ENCODE peak calls at places on chromosomes 4 and X, in eight cellular contexts. E is foreskin fibroblast; I is B cell; W is stimulated activated naive B cell treated with anti-CD40 and anti-IgM and Interleukin-4, amounts not matched to agents 10 μg/mL and 1 μg/mL and 100 μg/mL, for 72 hours; Z is HT1080; P is GM23338; T is activated CD4-positive, alpha-beta T cell treated with anti-CD3 and anti-CD28 coated beads for 1 hour; O is RKO. R is an unnamed sample.

GRCh38 chrX:18491601-18492000 is 66.2 kb downstream of the CDKL5 start:
- DNase-seq in I (no peak), P (no peak), W (no peak), O (no peak), E (no peak), T (no peak), Z (no peak), R (no peak)

GRCh38 chr4:3296651-3297050 is 3.8 kb downstream of the RGS12 start:
- DNase-seq in T (no peak), W (no peak), P (no peak), E (no peak), O (no peak), Z (no peak), I (no peak), R (no peak)

GRCh38 chrX:123603516-123603915 is 129.3 kb downstream of the THOC2 start:
- DNase-seq in O (no peak), W (no peak), T (no peak), Z (no peak), P (no peak), E (no peak), I (no peak), R (no peak)

GRCh38 chr4:85784348-85784747 is 309.4 kb downstream of the ARHGAP24 start:
- DNase-seq in I (no peak), W (no peak), O (no peak), E (no peak), T (no peak), P (no peak), Z (no peak), R (no peak)

GRCh38 chrX:47206316-47206715 is 12.2 kb upstream of the CDK16 start:
- DNase-seq in O (no peak), Z (no peak), T (no peak), I (no peak), P (no peak), W (no peak), E (no peak), R (no peak)

GRCh38 chr4:25743971-25744370 is 88.3 kb downstream of the SLC34A2 start:
- DNase-seq in O (no peak), E (no peak), T (no peak), I (no peak), P (no peak), Z (no peak), W (no peak), R (no peak)

GRCh38 chr4:42104521-42104920 is 47.9 kb downstream of the BEND4 start:
- DNase-seq in T (no peak), Z (peak; percentile 66), O (no peak), W (no peak), P (no peak), I (no peak), E (peak; percentile 33), R (no peak)

GRCh38 chrX:137031517-137032377 is 2.0 kb downstream of the GPR101 start:
- DNase-seq in W (peak; percentile 24), P (peak; percentile 68), E (peak; percentile 36), Z (peak; percentile 7), I (peak; percentile 46), T (no peak), O (no peak), R (no peak)

GRCh38 chr4:95263960-95264359 is 284.8 kb downstream of the UNC5C start:
- DNase-seq in T (no peak), O (no peak), Z (no peak), P (no peak), E (no peak), I (no peak), W (no peak), R (no peak)

GRCh38 chrX:130280901-130281300 is 12.2 kb upstream of the ZNF280C start:
- DNase-seq in E (no peak), T (no peak), W (no peak), I (no peak), Z (no peak), P (peak; percentile 65), O (no peak), R (no peak)

GRCh38 chr4:163350672-163351071 is 7.0 kb downstream of the NPY5R start:
- DNase-seq in T (no peak), Z (peak; percentile 43), O (peak; percentile 8), W (no peak), E (no peak), P (no peak), I (no peak), R (no peak)

GRCh38 chr4:121253961-121254360 is 89.8 kb upstream of the TNIP3 start:
- DNase-seq in W (no peak), I (no peak), O (no peak), P (no peak), E (no peak), Z (no peak), T (no peak), R (no peak)

GRCh38 chrX:84729809-84730208 is 227.6 kb upstream of the HDX start:
- DNase-seq in E (peak; percentile 3), W (peak; percentile 11), O (peak; percentile 68), I (peak; percentile 4), P (peak; percentile 67), Z (peak; percentile 5), T (no peak), R (no peak)

GRCh38 chr4:2570551-2571222 is 34.2 kb downstream of the FAM193A start:
- DNase-seq in P (peak; percentile 30), I (peak; percentile 58), Z (no peak), O (no peak), T (peak; percentile 33), W (peak; percentile 38), E (no peak), R (peak; percentile 15)

GRCh38 chrX:131821945-131822622 is 201.0 kb upstream of the STK26 start:
- DNase-seq in P (no peak), O (no peak), E (no peak), Z (no peak), W (peak; percentile 81), I (peak; percentile 59), T (no peak), R (peak; percentile 65)

GRCh38 chr4:88674989-88675388 is 22.6 kb downstream of the NAP1L5 start:
- DNase-seq in O (no peak), Z (peak; percentile 44), E (peak; percentile 65), P (no peak), I (no peak), W (no peak), T (no peak), R (no peak)

GRCh38 chrX:9611436-9612145 is 146.7 kb downstream of the TBL1X start:
- DNase-seq in E (peak; percentile 30), Z (no peak), W (peak; percentile 3), T (no peak), I (no peak), O (no peak), P (no peak), R (no peak)

GRCh38 chrX:80282535-80282934 is 137.7 kb upstream of the TENT5D start:
- DNase-seq in Z (no peak), I (no peak), O (no peak), P (no peak), E (no peak), T (no peak), W (no peak), R (no peak)

GRCh38 chr4:62194342-62194741 is 994.2 kb downstream of the ADGRL3 start:
- DNase-seq in E (no peak), W (no peak), I (no peak), O (no peak), T (no peak), Z (no peak), P (peak; percentile 9), R (no peak)

GRCh38 chrX:139738581-139738980 is 30.6 kb upstream of the MCF2 start:
- DNase-seq in I (no peak), O (no peak), E (peak; percentile 9), Z (peak; percentile 81), P (no peak), T (no peak), W (no peak), R (no peak)

GRCh38 chrX:10617964-10618342 is 2.4 kb downstream of the MID1 start:
- DNase-seq in W (no peak), Z (peak; percentile 73), E (peak; percentile 62), O (peak; percentile 41), T (no peak), I (no peak), P (no peak), R (no peak)

GRCh38 chrX:15469613-15470012 is 23.5 kb downstream of the PIR start:
- DNase-seq in T (no peak), E (no peak), Z (no peak), P (no peak), I (no peak), O (no peak), W (no peak), R (no peak)

GRCh38 chr4:38177792-38178665 is 217.8 kb downstream of the PTTG2 start:
- DNase-seq in I (peak; percentile 41), Z (no peak), W (no peak), P (no peak), O (no peak), E (no peak), T (peak; percentile 33), R (peak; percentile 19)

GRCh38 chrX:140762061-140762460 is 52.5 kb downstream of the LINC00632 start:
- DNase-seq in I (no peak), P (peak; percentile 68), W (peak; percentile 3), O (peak; percentile 58), Z (peak; percentile 39), E (peak; percentile 32), T (no peak), R (no peak)

GRCh38 chr4:154084864-154085263 is 296.0 kb upstream of the SFRP2 start:
- DNase-seq in T (no peak), W (no peak), E (peak; percentile 14), O (no peak), P (no peak), I (no peak), Z (peak; percentile 73), R (no peak)

GRCh38 chr4:80393246-80393969 is 57.9 kb downstream of the CFAP299 start:
- DNase-seq in I (no peak), T (no peak), Z (peak; percentile 56), O (peak; percentile 89), E (peak; percentile 63), W (no peak), P (no peak), R (no peak)

GRCh38 chrX:8988456-8988855 is 45.5 kb downstream of the FAM9B start:
- DNase-seq in P (peak; percentile 1), T (no peak), E (peak; percentile 36), I (no peak), O (no peak), Z (no peak), W (no peak), R (no peak)

GRCh38 chrX:124338733-124339514 is 6.5 kb downstream of the TEX13D start:
- DNase-seq in T (no peak), E (no peak), O (no peak), W (no peak), I (no peak), P (no peak), Z (no peak), R (no peak)

R was measured in activated T-helper 1 cell treated with Interleukin-2 at 50 U/mL for 16 hours.